ENCODE peak calls at places on chromosomes 13 and 19, in four cellular contexts. K is EH, C is GM23248, X is heart left ventricle. Y is an unnamed sample.

GRCh38 chr19:1069009-1069779 is 2.2 kb downstream of the ARHGAP45 start:
- DNase-seq in K (no peak), C (no peak), X (peak; percentile 81), Y (no peak)

GRCh38 chr13:75788494-75788991 is 152.4 kb downstream of the LMO7 start:
- DNase-seq in K (peak; percentile 89), C (peak; percentile 89), X (peak; percentile 34), Y (no peak)

GRCh38 chr13:29767006-29767405 is 83.4 kb downstream of the UBL3 start:
- DNase-seq in K (no peak), C (peak; percentile 65), X (no peak), Y (no peak)

GRCh38 chr13:109720758-109721184 is 65.6 kb downstream of the IRS2 start:
- DNase-seq in K (no peak), C (no peak), X (no peak), Y (no peak)

GRCh38 chr19:47489072-47489914 is 5.3 kb upstream of the KPTN start:
- DNase-seq in K (no peak), C (peak; percentile 52), X (no peak), Y (no peak)

GRCh38 chr19:40614595-40615411 is 13.6 kb downstream of the LTBP4 start:
- DNase-seq in K (peak; percentile 91), C (peak; percentile 98), X (peak; percentile 84), Y (peak; percentile 74)

GRCh38 chr13:99985886-99986527 is 4.4 kb downstream of the ZIC2 start:
- DNase-seq in K (no peak), C (no peak), X (no peak), Y (no peak)

GRCh38 chr19:18208098-18208951 is 4.5 kb upstream of the RAB3A start:
- DNase-seq in K (peak; percentile 91), C (peak; percentile 95), X (peak; percentile 46), Y (no peak)

GRCh38 chr13:48852911-48853310 is 122.8 kb upstream of the FNDC3A start:
- DNase-seq in K (no peak), C (no peak), X (no peak), Y (no peak)

GRCh38 chr19:29446331-29446730 is 79.5 kb upstream of the VSTM2B start:
- DNase-seq in K (no peak), C (no peak), X (no peak), Y (no peak)

GRCh38 chr19:41339936-41340335 is 13.8 kb downstream of the TGFB1 start:
- DNase-seq in K (peak; percentile 93), C (peak; percentile 25), X (no peak), Y (no peak)

GRCh38 chr13:109989155-109989554 is 202.8 kb upstream of the IRS2 start:
- DNase-seq in K (peak; percentile 64), C (peak; percentile 77), X (no peak), Y (no peak)

GRCh38 chr13:62682788-62683187 is 1267.1 kb upstream of the PCDH20 start:
- DNase-seq in K (no peak), C (no peak), X (no peak), Y (no peak)

GRCh38 chr19:28324275-28325060 is 888.5 kb downstream of the UQCRFS1 start:
- DNase-seq in K (no peak), C (no peak), X (no peak), Y (no peak)

GRCh38 chr13:50580684-50581305 is 262.7 kb downstream of the DLEU7 start:
- DNase-seq in K (peak; percentile 58), C (peak; percentile 89), X (no peak), Y (no peak)

GRCh38 chr13:95087746-95088305 is 213.4 kb downstream of the ABCC4 start:
- DNase-seq in K (peak; percentile 46), C (peak; percentile 8), X (no peak), Y (no peak)

GRCh38 chr13:55341891-55342290 is 1798.8 kb upstream of the PRR20A start:
- DNase-seq in K (no peak), C (no peak), X (no peak), Y (no peak)

GRCh38 chr13:47147784-47148062 is 250.9 kb upstream of the HTR2A start:
- DNase-seq in K (no peak), C (no peak), X (no peak), Y (no peak)

GRCh38 chr19:28612275-28612769 is 600.6 kb downstream of the UQCRFS1 start:
- DNase-seq in K (no peak), C (no peak), X (no peak), Y (no peak)

GRCh38 chr19:20925481-20925880 is 2.4 kb downstream of the ZNF85 start:
- DNase-seq in K (no peak), C (no peak), X (no peak), Y (no peak)

GRCh38 chr19:39351537-39352037 is 9.4 kb downstream of the SAMD4B start:
- DNase-seq in K (peak; percentile 42), C (peak; percentile 74), X (no peak), Y (no peak)

GRCh38 chr13:58946274-58946673 is 1217.5 kb downstream of the DIAPH3 start:
- DNase-seq in K (no peak), C (no peak), X (no peak), Y (no peak)

GRCh38 chr19:52993342-52994178 is 20.2 kb upstream of the ERVV-1 start:
- DNase-seq in K (peak; percentile 77), C (peak; percentile 91), X (peak; percentile 83), Y (peak; percentile 49)

GRCh38 chr13:45950343-45950995 is 98.9 kb upstream of the SIAH3 start:
- DNase-seq in K (no peak), C (no peak), X (no peak), Y (no peak)

GRCh38 chr13:99382428-99383133 is 75.4 kb upstream of the GPR183 start:
- DNase-seq in K (no peak), C (peak; percentile 9), X (no peak), Y (no peak)

GRCh38 chr19:58544591-58545285 is 874 bp downstream of the TRIM28 start:
- DNase-seq in K (peak; percentile 69), C (peak; percentile 83), X (peak; percentile 77), Y (no peak)

GRCh38 chr13:88472316-88472715 is 801.1 kb downstream of the SLITRK5 start:
- DNase-seq in K (no peak), C (no peak), X (no peak), Y (no peak)